ENCODE peak calls at places on chromosomes 4 and X, in four cellular contexts. T, U, K and H are unnamed samples.

GRCh38 chrX:18422886-18423285 is 2.5 kb upstream of the CDKL5 start:
- DNase-seq in T (no peak), U (no peak), K (no peak), H (no peak)

GRCh38 chrX:131729295-131729694 is 185.4 kb downstream of the OR13H1 start:
- DNase-seq in T (peak), U (no peak), K (no peak), H (no peak)

GRCh38 chr4:89439533-89439932 is 131.9 kb upstream of the GPRIN3 start:
- DNase-seq in T (no peak), U (no peak), K (no peak), H (no peak)

GRCh38 chr4:152089564-152089963 is 328.8 kb upstream of the GATB start:
- DNase-seq in T (no peak), U (no peak), K (no peak), H (no peak)

GRCh38 chr4:3046623-3047022 is 27.7 kb downstream of the HTT-AS start:
- DNase-seq in T (no peak), U (no peak), K (no peak), H (no peak)

GRCh38 chrX:13695601-13696115 is 6.7 kb downstream of the RAB9A start:
- DNase-seq in T (no peak), U (no peak), K (no peak), H (no peak)

GRCh38 chr4:70838400-70838971 is 1.2 kb downstream of the GRSF1 start:
- DNase-seq in T (no peak), U (peak), K (no peak), H (no peak)

GRCh38 chr4:176011523-176011922 is 54.1 kb upstream of the WDR17 start:
- DNase-seq in T (peak), U (no peak), K (no peak), H (no peak)

GRCh38 chr4:129254126-129254525 is 158.2 kb downstream of the C4orf33 start:
- DNase-seq in T (no peak), U (no peak), K (no peak), H (no peak)

GRCh38 chrX:10755477-10756334 is 135.3 kb upstream of the MID1 start:
- DNase-seq in T (no peak), U (peak), K (no peak), H (no peak)

GRCh38 chrX:3788494-3789233 is 75.2 kb upstream of the PRKX start:
- DNase-seq in T (no peak), U (no peak), K (no peak), H (no peak)

GRCh38 chrX:66751136-66751782 is 112.4 kb upstream of the EDA2R start:
- DNase-seq in T (no peak), U (no peak), K (no peak), H (no peak)

GRCh38 chr4:162274354-162274753 is 110.6 kb upstream of the FSTL5 start:
- DNase-seq in T (peak), U (no peak), K (no peak), H (no peak)
- TF ChIP-seq POLR2AphosphoS2 in T (no peak), U (no peak), K (no peak), H (no peak)

GRCh38 chrX:46327229-46328081 is 217.8 kb downstream of the ZNF674 start:
- DNase-seq in T (no peak), U (peak), K (peak), H (no peak)
- TF ChIP-seq CEBPB in T (no peak), U (peak), K (no peak), H (no peak)

GRCh38 chrX:150680974-150681373 is 12.2 kb upstream of the MTMR1 start:
- DNase-seq in T (no peak), U (no peak), K (peak), H (peak)

GRCh38 chrX:150688911-150689451 is 4.2 kb upstream of the MTMR1 start:
- DNase-seq in T (no peak), U (peak), K (peak), H (no peak)

GRCh38 chrX:150683112-150683511 is 10.1 kb upstream of the MTMR1 start:
- DNase-seq in T (no peak), U (no peak), K (no peak), H (no peak)

DNA sequence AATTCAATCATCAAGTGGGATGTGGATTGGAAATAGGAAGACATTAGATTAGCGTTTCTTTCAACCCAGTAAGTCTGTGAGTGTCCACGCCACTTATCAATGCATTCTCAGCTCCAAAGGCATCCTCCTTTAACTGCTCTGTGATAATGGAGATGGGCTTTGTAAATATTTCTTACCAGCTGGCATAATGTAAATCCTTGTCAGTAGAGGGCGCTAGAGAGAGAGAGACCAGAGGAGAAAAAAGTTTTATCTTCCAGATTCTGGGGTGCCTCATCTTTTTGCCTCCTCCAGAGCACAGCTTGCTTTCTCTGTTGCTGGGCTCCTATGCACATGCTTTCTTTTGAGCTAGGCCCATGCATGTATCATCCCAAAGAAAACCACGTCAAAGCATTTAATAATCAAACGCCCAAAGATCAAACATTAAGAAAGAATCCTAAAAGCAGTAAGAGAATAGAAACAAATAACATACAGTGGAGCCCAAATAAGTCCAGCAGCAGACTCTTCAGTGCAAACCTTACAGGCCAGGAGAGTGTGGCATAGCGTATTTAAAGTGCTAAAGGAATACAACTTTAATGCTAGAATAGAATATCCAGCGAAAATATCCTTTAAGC is 9.6 kb upstream of the MTMR1 start:
- DNase-seq in T (no peak), U (peak), K (peak), H (peak)
- TF ChIP-seq POLR2AphosphoS2 in T (no peak), U (no peak), K (no peak), H (no peak)

GRCh38 chrX:151085207-151085606 is 91.2 kb upstream of the GPR50 start:
- DNase-seq in T (no peak), U (no peak), K (no peak), H (no peak)
- TF ChIP-seq CEBPB in T (no peak), U (no peak), K (no peak), H (no peak)

GRCh38 chr4:75698162-75698962 is 25.2 kb upstream of the G3BP2 start:
- DNase-seq in T (peak), U (no peak), K (no peak), H (peak)
- TF ChIP-seq POLR2AphosphoS2 in T (no peak), U (no peak), K (no peak), H (no peak)

DNA sequence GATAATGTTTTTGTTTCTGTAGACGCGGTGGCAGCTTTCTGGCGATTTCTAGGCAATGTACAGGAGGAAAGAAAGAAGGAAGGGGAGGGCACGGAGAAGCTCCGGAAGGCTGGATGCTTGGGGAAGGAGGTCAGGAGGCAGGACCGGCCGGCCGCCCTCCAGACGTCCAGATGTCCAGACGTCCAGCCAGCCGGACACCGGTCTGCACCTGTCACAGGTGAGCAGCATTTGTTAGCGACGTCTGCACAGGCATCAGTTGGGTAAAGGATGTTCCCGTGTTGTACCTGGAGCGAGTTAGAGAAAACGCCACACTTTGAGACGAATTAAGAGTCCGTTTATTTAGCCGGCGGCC is 90.0 kb upstream of the PPP2R3B start:
- DNase-seq in T (no peak), U (no peak), K (no peak), H (no peak)
- TF ChIP-seq CEBPB in T (no peak), U (no peak), K (no peak), H (no peak)

DNA sequence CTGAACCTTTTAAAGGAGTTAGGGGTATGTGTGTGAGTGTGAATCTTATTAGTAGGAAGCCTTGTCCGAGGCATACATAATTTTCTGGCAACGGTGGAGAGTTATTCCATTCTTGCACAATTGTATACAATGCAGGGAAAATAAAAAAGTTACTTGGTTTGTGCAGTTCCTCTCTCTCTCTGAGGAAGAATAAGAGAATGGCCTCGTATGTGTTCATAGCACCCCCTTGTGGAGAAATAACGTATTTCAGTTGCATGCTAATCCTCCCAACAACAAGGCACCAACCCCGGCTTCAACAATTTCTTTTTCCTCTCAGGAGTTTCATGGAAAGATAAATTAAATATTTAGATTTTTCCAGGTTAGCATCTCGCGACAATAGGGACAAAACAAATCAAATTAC is 33.7 kb upstream of the FGF13 start:
- DNase-seq in T (peak), U (peak), K (peak), H (peak)
- TF ChIP-seq POLR2AphosphoS2 in T (no peak), U (no peak), K (no peak), H (no peak)